ENCODE peak calls at places on chromosomes 1 and 21, in eight cellular contexts. J is mesenchymal stem cell, L is tibial artery, A is IMR-90, X is psoas muscle, C is kidney epithelial cell, B is Peyer's patch, O is mesendoderm. D is an unnamed sample. For H3K36me3, the result is how much of the 10 kb centered on the place peaks cover.

GRCh38 chr1:109793486-109794318 is 30.0 kb upstream of the EPS8L3 start:
- DNase-seq in J (peak), L (peak), A (peak), X (no peak), C (peak), B (no peak), O (peak), D (peak)

GRCh38 chr1:53732912-53733317 is 6.0 kb downstream of the GLIS1 start:
- DNase-seq in J (peak), L (no peak), A (peak), X (no peak), C (peak), B (no peak), O (no peak), D (no peak)

GRCh38 chr1:37739222-37739621 is 25.7 kb downstream of the EPHA10 start:
- DNase-seq in J (no peak), L (no peak), A (no peak), X (no peak), C (peak), B (no peak), O (no peak), D (no peak)

GRCh38 chr1:4006676-4007374 is 106.8 kb upstream of the C1orf174 start:
- DNase-seq in J (no peak), L (no peak), A (no peak), X (no peak), C (no peak), B (no peak), O (no peak), D (no peak)

GRCh38 chr21:20875741-20876140 is 122.5 kb upstream of the NCAM2 start:
- DNase-seq in J (no peak), L (no peak), A (no peak), X (no peak), C (no peak), B (no peak), O (peak), D (no peak)

GRCh38 chr1:212743901-212744475 is 44.3 kb upstream of the BATF3 start:
- DNase-seq in J (peak), L (no peak), A (no peak), X (no peak), C (no peak), B (no peak), O (no peak), D (no peak)

GRCh38 chr21:35896060-35896459 is 164.3 kb downstream of the SETD4 start:
- DNase-seq in J (no peak), L (no peak), A (no peak), X (no peak), C (no peak), B (no peak), O (no peak), D (no peak)

GRCh38 chr1:203048555-203049051 is 22.3 kb downstream of the PPFIA4 start:
- DNase-seq in J (peak), L (no peak), A (no peak), X (no peak), C (no peak), B (no peak), O (peak), D (peak)

GRCh38 chr1:19942088-19942487 is 18.7 kb upstream of the PLA2G2E start:
- DNase-seq in J (no peak), L (no peak), A (no peak), X (no peak), C (no peak), B (no peak), O (no peak), D (no peak)

GRCh38 chr1:111720977-111721670 is 18.1 kb downstream of the INKA2 start:
- DNase-seq in J (no peak), L (no peak), A (no peak), X (no peak), C (no peak), B (no peak), O (no peak), D (no peak)

GRCh38 chr21:32958288-32958992 is 67.3 kb upstream of the OLIG2 start:
- DNase-seq in J (no peak), L (no peak), A (no peak), X (no peak), C (no peak), B (no peak), O (peak), D (peak)

GRCh38 chr1:177472567-177472966 is 301.8 kb downstream of the BRINP2 start:
- DNase-seq in J (no peak), L (no peak), A (no peak), X (no peak), C (no peak), B (no peak), O (no peak), D (no peak)

GRCh38 chr1:6198646-6199297 is 623 bp downstream of the RPL22 start:
- DNase-seq in J (peak), L (no peak), A (no peak), X (no peak), C (no peak), B (no peak), O (no peak), D (no peak)

GRCh38 chr1:108785264-108785663 is 38.8 kb downstream of the STXBP3 start:
- DNase-seq in J (no peak), L (no peak), A (no peak), X (no peak), C (no peak), B (no peak), O (peak), D (no peak)

GRCh38 chr1:65946960-65947359 is 154.3 kb downstream of the PDE4B start:
- DNase-seq in J (peak), L (no peak), A (peak), X (no peak), C (no peak), B (no peak), O (no peak), D (no peak)

DNA sequence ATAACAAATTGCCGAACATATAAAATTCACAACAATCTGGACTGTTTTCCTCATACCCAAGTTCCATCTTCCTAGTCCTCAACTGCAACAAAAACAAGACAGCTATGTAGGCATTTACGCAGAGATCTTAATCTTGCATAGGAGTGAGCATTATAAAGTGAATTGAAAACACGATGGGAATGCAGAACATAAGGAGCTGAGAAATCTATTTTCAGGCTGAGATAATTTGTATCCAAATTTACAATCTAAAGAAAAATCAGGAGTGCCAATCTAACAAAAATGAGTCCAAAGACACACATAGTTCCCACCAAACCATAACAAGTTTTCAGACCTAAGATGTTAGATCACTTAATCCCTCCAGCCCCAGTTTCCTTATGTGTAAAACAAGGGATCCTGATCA is 1.9 kb downstream of the SLC16A1 start:
- DNase-seq in J (peak), L (no peak), A (peak), X (no peak), C (no peak), B (no peak), O (no peak), D (no peak)
- H3K4me3 ChIP-seq in J (peak), L (peak), A (no peak), X (peak), C (peak), B (no peak), O (peak), D (peak)

GRCh38 chr1:17233675-17234074 is 15.2 kb upstream of the PADI3 start:
- DNase-seq in J (peak), L (peak), A (peak), X (peak), C (peak), B (no peak), O (peak), D (no peak)
- H3K36me3 ChIP-seq in J (under half), L (under half), A (under half), X (under half), C (under half), B (under half), O (under half), D (under half)

DNA sequence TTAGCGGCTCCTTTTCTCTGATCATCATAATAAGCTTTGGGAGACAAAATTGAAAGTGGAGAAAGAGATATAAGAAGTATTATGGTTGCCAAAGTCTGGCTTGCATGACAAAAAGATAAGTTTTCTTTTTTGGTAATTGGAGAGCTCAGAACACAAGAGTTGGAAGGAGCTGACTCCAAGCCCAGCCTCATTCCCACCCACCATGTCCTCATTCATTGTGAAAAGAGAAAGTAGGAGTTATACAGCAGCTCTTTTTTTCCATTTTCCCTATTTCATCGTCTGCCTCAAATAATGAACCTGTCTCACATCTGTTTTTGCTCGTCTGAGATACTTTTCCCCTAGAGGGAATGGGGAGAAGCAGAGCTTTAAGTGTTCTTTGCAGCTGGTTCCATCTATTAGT is 34.8 kb downstream of the AGT start:
- DNase-seq in J (no peak), L (no peak), A (no peak), X (no peak), C (no peak), B (no peak), O (no peak), D (no peak)
- H3K4me3 ChIP-seq in J (no peak), L (no peak), A (no peak), X (no peak), C (no peak), B (no peak), O (no peak), D (no peak)

GRCh38 chr21:37155216-37155615 is 82.2 kb downstream of the TTC3 start:
- DNase-seq in J (no peak), L (no peak), A (peak), X (no peak), C (no peak), B (no peak), O (no peak), D (peak)
- H3K36me3 ChIP-seq in J (half or more), L (half or more), A (under half), X (under half), C (under half), B (under half), O (under half), D (under half)

GRCh38 chr1:234772345-234773147 is 162.6 kb upstream of the IRF2BP2 start:
- DNase-seq in J (peak), L (peak), A (peak), X (peak), C (peak), B (peak), O (peak), D (peak)
- H3K4me3 ChIP-seq in J (no peak), L (peak), A (no peak), X (peak), C (no peak), B (no peak), O (no peak), D (no peak)

DNA sequence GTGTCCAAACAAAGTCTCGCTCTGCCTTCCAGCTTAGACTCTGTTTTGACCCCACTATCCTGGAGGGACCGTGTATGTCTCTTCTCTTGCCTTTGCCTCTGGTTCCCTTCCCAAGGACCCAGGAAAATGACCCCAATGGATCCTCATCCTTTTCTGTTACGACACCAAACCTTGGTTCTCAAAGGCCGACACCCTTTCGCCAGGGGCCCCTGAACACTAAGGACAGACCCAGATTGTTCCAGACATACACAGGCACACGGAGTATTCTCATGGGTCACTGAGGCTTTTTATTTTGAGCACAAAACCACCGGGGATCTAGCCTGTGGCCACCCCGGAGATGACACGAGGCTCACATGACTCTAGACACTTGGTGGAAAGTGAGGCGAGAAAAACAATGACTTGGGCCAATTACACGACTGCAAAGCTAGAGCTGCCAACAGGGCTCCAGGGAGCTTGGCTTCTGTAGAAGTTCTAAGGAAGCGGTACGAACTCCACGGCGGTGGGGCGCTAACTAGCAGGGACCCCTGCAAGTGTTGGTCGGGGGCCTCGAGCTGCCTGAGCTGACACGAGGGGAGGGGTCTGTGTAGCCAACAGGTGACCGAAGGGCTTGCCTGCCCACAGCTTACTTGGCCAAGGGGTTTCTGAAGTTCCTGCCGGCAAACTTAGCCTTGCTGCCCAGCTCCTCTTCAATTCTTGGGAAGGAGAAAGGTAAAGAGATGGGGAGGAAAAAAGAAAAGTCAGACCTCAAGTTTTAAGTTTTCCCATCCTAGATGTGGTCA is 17.6 kb downstream of the ENO1 start:
- DNase-seq in J (no peak), L (no peak), A (no peak), X (no peak), C (no peak), B (no peak), O (no peak), D (no peak)
- H3K36me3 ChIP-seq in J (half or more), L (half or more), A (half or more), X (under half), C (under half), B (under half), O (half or more), D (half or more)

DNA sequence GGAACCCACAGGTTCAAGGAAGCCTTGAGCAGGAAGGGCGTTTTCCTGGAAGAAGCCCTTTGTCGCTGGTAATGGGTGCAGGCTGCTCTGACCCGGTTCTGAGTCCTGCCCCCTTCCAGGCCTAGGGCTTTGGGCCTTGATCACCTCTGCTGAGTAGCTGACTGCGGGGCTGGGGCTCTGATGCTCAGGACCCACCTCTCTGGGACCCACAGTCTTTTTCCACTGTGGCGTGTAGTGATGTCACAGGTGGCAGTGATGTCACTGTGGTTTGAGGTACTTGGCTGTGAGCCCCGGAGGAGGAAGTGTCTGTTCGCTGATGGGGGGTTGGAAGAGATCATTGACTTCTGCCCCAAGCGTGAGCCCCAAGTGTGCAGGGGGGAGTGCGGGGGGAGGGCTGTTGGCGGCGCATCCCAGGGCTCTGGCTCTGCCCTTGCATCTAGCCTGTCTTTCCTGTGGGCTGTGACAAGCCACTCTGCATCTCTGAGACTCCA is 6.9 kb downstream of the TNFRSF1B start:
- DNase-seq in J (peak), L (no peak), A (peak), X (peak), C (no peak), B (peak), O (no peak), D (no peak)
- H3K4me3 ChIP-seq in J (no peak), L (no peak), A (no peak), X (no peak), C (no peak), B (peak), O (no peak), D (no peak)